ENCODE peak calls at places on chromosome 9, in six cellular contexts. Y is heart left ventricle; S is CD4-positive, alpha-beta memory T cell; E is pancreas; O is mammary epithelial cell; P is stomach. T is an unnamed sample. For H3K9me3 and H3K27me3, the result is how much of the 10 kb centered on the place peaks cover.

GRCh38 chr9:101540069-101540468 is 6.4 kb downstream of the RNF20 start:
- DNase-seq in Y (no peak), S (no peak), E (no peak), O (no peak), P (no peak), T (no peak)

GRCh38 chr9:93266521-93267001 is 82.6 kb downstream of the WNK2 start:
- DNase-seq in Y (no peak), S (no peak), E (no peak), O (no peak), P (no peak), T (no peak)

GRCh38 chr9:129548571-129549135 is 72.2 kb downstream of the C9orf50 start:
- DNase-seq in Y (peak), S (no peak), E (no peak), O (no peak), P (no peak), T (no peak)

GRCh38 chr9:93061260-93061751 is 2.8 kb downstream of the SUSD3 start:
- DNase-seq in Y (no peak), S (no peak), E (no peak), O (no peak), P (no peak), T (no peak)

GRCh38 chr9:1929722-1930621 is 85.2 kb upstream of the SMARCA2 start:
- DNase-seq in Y (no peak), S (no peak), E (no peak), O (no peak), P (no peak), T (no peak)

GRCh38 chr9:18863821-18864220 is 169.2 kb downstream of the SAXO1 start:
- DNase-seq in Y (no peak), S (no peak), E (no peak), O (no peak), P (no peak), T (no peak)

GRCh38 chr9:12666813-12667212 is 26.4 kb upstream of the TYRP1 start:
- DNase-seq in Y (no peak), S (no peak), E (no peak), O (no peak), P (no peak), T (no peak)

GRCh38 chr9:89508951-89509607 is 11.2 kb upstream of the SEMA4D start:
- DNase-seq in Y (no peak), S (no peak), E (no peak), O (no peak), P (no peak), T (no peak)

GRCh38 chr9:127943746-127944145 is 6.1 kb upstream of the DPM2 start:
- DNase-seq in Y (peak), S (peak), E (peak), O (peak), P (peak), T (peak)

GRCh38 chr9:18182636-18183035 is 291.3 kb upstream of the ADAMTSL1 start:
- DNase-seq in Y (no peak), S (no peak), E (no peak), O (no peak), P (no peak), T (no peak)

GRCh38 chr9:110050925-110051355 is 157.0 kb downstream of the C9orf152 start:
- DNase-seq in Y (no peak), S (no peak), E (no peak), O (peak), P (no peak), T (peak)

GRCh38 chr9:35618854-35619799 is 914 bp upstream of the CD72 start:
- DNase-seq in Y (no peak), S (peak), E (no peak), O (no peak), P (peak), T (no peak)

GRCh38 chr9:91807640-91808246 is 142.3 kb downstream of the ROR2 start:
- DNase-seq in Y (no peak), S (no peak), E (no peak), O (no peak), P (no peak), T (no peak)

GRCh38 chr9:132699926-132700325 is 29.7 kb downstream of the GTF3C4 start:
- DNase-seq in Y (no peak), S (no peak), E (no peak), O (no peak), P (no peak), T (no peak)

GRCh38 chr9:125969868-125970267 is 222.7 kb downstream of the PBX3 start:
- DNase-seq in Y (no peak), S (no peak), E (no peak), O (no peak), P (no peak), T (no peak)

GRCh38 chr9:128683340-128684064 is 5.5 kb upstream of the SET start:
- DNase-seq in Y (peak), S (peak), E (peak), O (peak), P (peak), T (peak)

GRCh38 chr9:107759009-107759822 is 269.6 kb upstream of the KLF4 start:
- DNase-seq in Y (no peak), S (no peak), E (no peak), O (no peak), P (no peak), T (no peak)

GRCh38 chr9:76618762-76619161 is 145.5 kb upstream of the PCA3 start:
- DNase-seq in Y (no peak), S (no peak), E (no peak), O (no peak), P (no peak), T (no peak)

GRCh38 chr9:2055203-2055658 is 40.1 kb downstream of the SMARCA2 start:
- DNase-seq in Y (no peak), S (no peak), E (no peak), O (peak), P (no peak), T (no peak)

GRCh38 chr9:137987244-137988030 is 109.9 kb downstream of the CACNA1B start:
- DNase-seq in Y (no peak), S (no peak), E (no peak), O (no peak), P (no peak), T (peak)

GRCh38 chr9:137989156-137989555 is 111.6 kb downstream of the CACNA1B start:
- DNase-seq in Y (no peak), S (no peak), E (no peak), O (no peak), P (peak), T (no peak)

GRCh38 chr9:137988701-137989100 is 111.1 kb downstream of the CACNA1B start:
- DNase-seq in Y (no peak), S (no peak), E (no peak), O (no peak), P (peak), T (no peak)

GRCh38 chr9:137986268-137987099 is 108.9 kb downstream of the CACNA1B start:
- DNase-seq in Y (no peak), S (no peak), E (no peak), O (no peak), P (no peak), T (no peak)

DNA sequence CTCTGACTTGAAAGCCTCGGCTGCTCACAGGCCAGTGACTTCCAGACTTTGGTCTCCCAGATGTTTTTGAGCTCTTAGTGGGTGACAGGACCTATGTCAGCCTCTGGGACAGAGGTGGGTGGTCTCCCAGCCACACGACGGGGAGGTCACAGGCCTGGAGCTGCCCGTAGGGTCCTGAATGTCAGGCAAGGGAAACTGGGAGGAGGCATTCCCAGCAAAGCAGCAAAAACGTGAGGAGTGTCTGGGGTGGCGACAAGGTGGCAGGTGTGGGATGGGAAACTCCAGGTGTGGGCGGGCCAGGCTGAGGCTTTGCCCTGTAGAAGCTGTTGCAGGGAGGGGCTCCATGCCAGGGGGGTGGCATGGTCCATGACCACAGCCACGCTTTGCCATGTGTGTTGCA is 110.5 kb downstream of the CACNA1B start:
- DNase-seq in Y (no peak), S (no peak), E (no peak), O (no peak), P (peak), T (no peak)
- H3K9me3 ChIP-seq in Y (under half), S (under half), E (under half), O (under half), P (under half), T (under half)

DNA sequence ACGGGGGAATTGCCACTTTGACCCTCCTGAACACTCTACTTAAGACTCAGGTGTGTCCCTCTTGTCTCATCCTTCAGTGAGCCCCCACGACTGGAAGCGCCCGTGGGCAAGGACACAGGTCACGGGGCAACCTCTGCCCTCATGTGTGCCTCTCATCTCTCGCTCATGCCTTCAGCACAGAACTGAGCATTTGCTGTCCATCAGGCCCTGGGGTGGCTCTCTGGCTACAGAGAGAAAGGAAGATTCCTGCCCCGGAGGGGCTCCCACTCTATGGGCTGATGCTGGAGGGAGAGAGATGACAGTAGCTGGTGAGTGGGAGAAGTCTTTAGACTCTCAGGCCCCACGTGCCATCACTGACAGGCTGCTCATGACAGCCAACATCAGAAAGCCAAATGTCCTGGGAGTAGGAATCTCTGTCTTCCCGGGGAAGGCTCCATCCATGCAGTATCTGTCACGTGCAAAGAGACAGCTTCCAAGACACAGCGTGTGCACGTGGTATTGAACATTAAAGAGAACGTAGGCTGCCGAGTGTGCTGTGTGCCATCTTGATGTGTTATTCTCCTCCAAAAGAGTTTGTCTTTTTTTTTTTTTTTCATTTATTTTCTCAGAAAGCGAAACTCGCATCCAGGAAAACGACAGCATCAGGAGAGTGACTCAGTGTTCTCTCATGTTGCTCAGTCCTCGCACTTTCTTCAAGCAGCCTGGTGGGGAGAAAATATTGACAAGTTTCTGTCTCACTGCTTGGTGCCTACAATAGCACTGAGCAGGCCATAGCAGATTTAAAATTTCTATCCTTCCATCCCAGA is 190.5 kb downstream of the GAS1 start:
- DNase-seq in Y (no peak), S (no peak), E (no peak), O (no peak), P (no peak), T (no peak)
- H3K4me3 ChIP-seq in Y (no peak), S (no peak), E (no peak), O (no peak), P (no peak), T (no peak)

GRCh38 chr9:100354121-100354800 is 1.5 kb upstream of the TEX10 start:
- DNase-seq in Y (no peak), S (no peak), E (no peak), O (no peak), P (no peak), T (no peak)
- H3K27me3 ChIP-seq in Y (under half), S (under half), E (under half), O (under half), P (under half), T (under half)

GRCh38 chr9:111531716-111532115 is 6.7 kb downstream of the ZNF483 start:
- DNase-seq in Y (no peak), S (no peak), E (no peak), O (no peak), P (no peak), T (no peak)
- H3K9me3 ChIP-seq in Y (under half), S (under half), E (under half), O (under half), P (half or more), T (under half)

GRCh38 chr9:134404376-134405358 is 78.4 kb downstream of the RXRA start:
- DNase-seq in Y (no peak), S (no peak), E (no peak), O (no peak), P (no peak), T (no peak)
- H3K4me3 ChIP-seq in Y (no peak), S (no peak), E (no peak), O (no peak), P (no peak), T (no peak)

DNA sequence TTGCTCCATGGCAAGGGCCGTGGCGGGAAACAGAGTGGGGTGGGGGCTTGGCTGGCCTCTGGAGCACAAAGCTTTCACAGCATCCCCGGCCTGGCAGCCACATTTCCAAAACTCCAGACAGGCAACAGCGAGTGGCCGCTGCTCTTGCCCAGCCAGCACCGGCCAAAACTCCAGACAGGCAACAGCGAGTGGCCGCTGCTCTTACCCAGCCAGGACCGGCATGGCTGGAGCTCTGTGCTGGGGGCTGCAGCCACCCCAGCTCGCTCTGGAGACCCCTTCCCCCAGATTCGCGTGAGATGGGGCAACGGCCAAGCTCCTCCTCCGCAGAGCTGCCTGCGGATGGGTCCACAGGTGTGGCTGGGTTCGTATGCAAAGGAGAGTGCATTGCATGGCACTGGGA is 98.5 kb downstream of the COL5A1 start:
- DNase-seq in Y (no peak), S (no peak), E (no peak), O (no peak), P (no peak), T (no peak)
- H3K27me3 ChIP-seq in Y (under half), S (under half), E (under half), O (under half), P (under half), T (under half)

GRCh38 chr9:131546336-131547084 is 1.2 kb downstream of the PRRT1B start:
- DNase-seq in Y (no peak), S (no peak), E (no peak), O (no peak), P (peak), T (no peak)
- H3K9me3 ChIP-seq in Y (under half), S (under half), E (under half), O (under half), P (under half), T (under half)

GRCh38 chr9:5884191-5884590 is 6.5 kb upstream of the MLANA start:
- DNase-seq in Y (no peak), S (no peak), E (no peak), O (peak), P (no peak), T (no peak)

GRCh38 chr9:5874048-5874447 is 16.6 kb upstream of the MLANA start:
- DNase-seq in Y (no peak), S (no peak), E (no peak), O (no peak), P (no peak), T (no peak)

GRCh38 chr9:5876711-5877110 is 14.0 kb upstream of the MLANA start:
- DNase-seq in Y (no peak), S (no peak), E (no peak), O (peak), P (no peak), T (no peak)

GRCh38 chr9:5876026-5876425 is 14.7 kb upstream of the MLANA start:
- DNase-seq in Y (no peak), S (no peak), E (no peak), O (no peak), P (no peak), T (no peak)

DNA sequence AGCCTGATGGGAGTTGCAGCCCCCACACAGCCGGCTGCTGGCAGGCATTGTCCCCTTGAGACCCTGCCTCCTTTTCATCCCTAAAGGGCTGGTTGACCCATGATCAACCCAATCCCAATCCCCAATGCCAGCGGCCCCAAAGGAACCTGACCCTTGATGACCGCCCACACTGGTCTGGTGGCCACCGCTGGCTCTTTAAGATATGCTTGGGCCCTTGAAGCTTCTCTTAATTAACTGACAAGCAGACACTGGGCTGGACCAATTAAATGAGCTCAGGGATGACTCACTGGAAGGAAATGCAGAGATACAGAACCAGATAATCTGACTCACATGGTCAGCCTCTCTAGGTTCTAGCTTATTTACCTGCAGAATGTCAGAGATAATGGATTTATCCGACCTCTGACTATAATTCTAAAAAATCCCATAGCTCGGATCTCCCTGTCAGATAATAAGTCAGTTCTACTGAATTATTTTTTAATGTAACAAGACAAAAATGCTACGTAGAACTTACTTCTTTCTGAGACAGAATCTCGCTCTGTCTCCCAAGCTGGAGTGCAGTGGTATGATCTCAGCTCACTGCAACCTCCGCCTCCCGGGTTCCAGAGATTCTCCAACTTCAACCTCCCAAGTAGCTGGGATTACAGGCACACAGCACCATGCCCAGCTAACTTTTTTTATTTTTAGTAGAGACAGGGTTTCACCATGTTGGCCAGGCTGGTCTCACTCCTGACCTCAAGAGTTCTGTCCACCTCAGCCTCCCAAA is 11.1 kb upstream of the MLANA start:
- DNase-seq in Y (no peak), S (no peak), E (no peak), O (peak), P (no peak), T (no peak)
- H3K4me3 ChIP-seq in Y (no peak), S (no peak), E (no peak), O (peak), P (no peak), T (no peak)